ENCODE peak calls at places on chromosomes 1 and 21, in nine cellular contexts. S is BE2C; G is CD4-positive, alpha-beta T cell; M is GM13977; N is AG10803; Q is GM20000; K is astrocyte of the spinal cord; B is OCI-LY7; W is heart left ventricle. L is an unnamed sample.

GRCh38 chr1:23167353-23168078 is 1.1 kb downstream of the LUZP1 start:
- DNase-seq in S (peak), G (peak), M (peak), N (peak), Q (peak), K (peak), B (peak), W (peak), L (peak)

GRCh38 chr1:92961131-92961895 is at the start of gene DIPK1A:
- DNase-seq in S (peak), G (peak), M (peak), N (peak), Q (peak), K (peak), B (peak), W (peak), L (peak)

GRCh38 chr1:87702455-87702854 is 373.8 kb downstream of the LMO4 start:
- DNase-seq in S (no peak), G (no peak), M (no peak), N (no peak), Q (no peak), K (no peak), B (no peak), W (no peak), L (no peak)

GRCh38 chr1:30750751-30751291 is 6.8 kb downstream of the LAPTM5 start:
- DNase-seq in S (no peak), G (no peak), M (no peak), N (no peak), Q (no peak), K (no peak), B (peak), W (no peak), L (no peak)

GRCh38 chr21:45286671-45287437 is 841 bp downstream of the POFUT2 start:
- DNase-seq in S (peak), G (no peak), M (no peak), N (no peak), Q (no peak), K (no peak), B (no peak), W (no peak), L (no peak)

GRCh38 chr1:59903136-59903754 is 23.3 kb downstream of the CYP2J2 start:
- DNase-seq in S (peak), G (no peak), M (peak), N (peak), Q (no peak), K (peak), B (no peak), W (no peak), L (peak)

GRCh38 chr1:116321766-116322175 is 51.3 kb upstream of the ATP1A1 start:
- DNase-seq in S (no peak), G (no peak), M (no peak), N (no peak), Q (no peak), K (no peak), B (no peak), W (no peak), L (no peak)

GRCh38 chr1:202586018-202586821 is 124.0 kb downstream of the SYT2 start:
- DNase-seq in S (peak), G (no peak), M (no peak), N (peak), Q (peak), K (peak), B (peak), W (peak), L (no peak)

GRCh38 chr1:63498106-63498505 is 24.9 kb downstream of the ITGB3BP start:
- DNase-seq in S (no peak), G (no peak), M (no peak), N (no peak), Q (no peak), K (no peak), B (no peak), W (no peak), L (no peak)

GRCh38 chr1:49026230-49026811 is 249.6 kb upstream of the BEND5 start:
- DNase-seq in S (no peak), G (no peak), M (no peak), N (no peak), Q (no peak), K (no peak), B (no peak), W (no peak), L (no peak)

GRCh38 chr1:237390798-237391197 is 348.8 kb downstream of the RYR2 start:
- DNase-seq in S (no peak), G (no peak), M (no peak), N (no peak), Q (no peak), K (no peak), B (no peak), W (no peak), L (no peak)

GRCh38 chr21:43190544-43191340 is 21.9 kb downstream of the CRYAA start:
- DNase-seq in S (no peak), G (no peak), M (no peak), N (no peak), Q (no peak), K (no peak), B (no peak), W (no peak), L (no peak)
- TF ChIP-seq CTCF in S (no peak), G (no peak), M (no peak), N (no peak), Q (no peak), K (peak), B (no peak), W (no peak), L (no peak)

DNA sequence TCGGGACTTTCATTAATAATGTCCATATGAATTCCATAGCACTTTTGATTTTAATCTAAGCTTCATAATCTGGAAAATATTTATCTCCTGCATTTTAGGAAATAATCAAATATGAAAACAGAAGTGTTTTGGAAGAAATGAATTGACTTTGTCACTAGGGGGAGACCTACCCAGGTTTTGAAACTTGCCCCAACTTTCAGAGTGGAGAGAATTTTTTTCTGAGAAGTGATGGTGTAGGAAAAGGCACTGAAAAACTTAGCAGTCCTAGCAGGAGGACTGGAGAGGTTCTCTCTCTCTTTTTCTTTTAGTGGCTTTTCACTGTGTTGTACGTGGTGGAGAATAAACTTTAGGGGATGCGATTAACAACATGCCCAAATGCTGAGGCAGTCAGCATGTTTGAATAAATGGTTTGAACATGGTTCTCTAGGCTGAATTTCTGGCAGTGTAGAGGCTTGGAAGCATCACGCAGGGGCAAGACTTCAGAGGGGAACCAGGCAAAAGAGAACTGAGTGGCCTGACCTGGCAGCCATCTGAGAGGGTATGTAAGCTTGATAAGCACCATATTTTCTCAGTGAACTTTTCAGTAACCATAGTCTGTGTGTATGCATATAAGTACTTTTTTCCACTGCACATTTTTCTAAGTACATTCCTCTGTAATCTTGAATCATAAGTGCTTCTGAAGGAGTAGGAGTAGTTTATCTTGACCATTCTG is 68.3 kb upstream of the NEK7 start:
- DNase-seq in S (no peak), G (no peak), M (peak), N (peak), Q (peak), K (peak), B (peak), W (no peak), L (peak)
- TF ChIP-seq CTCF in S (peak), G (peak), M (peak), N (peak), Q (no peak), K (peak), B (peak), W (peak), L (peak)

DNA sequence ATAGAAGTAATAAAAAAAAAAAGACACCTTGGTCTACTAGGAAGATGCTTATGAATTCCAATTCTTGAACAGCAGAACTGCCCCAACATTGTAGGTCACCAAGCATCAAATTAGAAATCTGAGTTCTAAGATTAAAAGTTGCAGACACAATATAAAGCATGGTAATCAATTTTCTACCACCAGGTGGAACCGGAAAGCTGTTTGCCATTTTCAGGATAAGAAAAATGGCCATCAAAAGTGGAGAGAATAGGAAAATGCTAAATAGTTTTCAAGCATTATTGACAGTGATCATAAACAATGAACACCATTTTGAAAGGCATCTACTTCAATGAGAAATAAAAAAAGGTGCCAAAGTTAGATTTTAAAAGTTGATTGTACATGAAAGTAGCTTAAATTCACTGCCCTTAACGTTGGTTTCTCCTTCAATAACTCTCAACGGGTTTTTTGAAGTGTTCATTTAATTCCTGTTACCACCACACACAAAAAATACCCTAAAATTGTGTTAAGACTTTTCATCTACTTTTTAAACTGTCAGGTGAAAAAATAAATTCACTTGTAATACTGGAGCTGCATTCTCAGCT is 252.9 kb downstream of the KCNT2 start:
- DNase-seq in S (no peak), G (no peak), M (no peak), N (peak), Q (no peak), K (peak), B (no peak), W (no peak), L (no peak)
- TF ChIP-seq CTCF in S (peak), G (no peak), M (no peak), N (peak), Q (no peak), K (peak), B (peak), W (peak), L (no peak)

GRCh38 chr1:54575161-54575560 is 27.1 kb downstream of the ACOT11 start:
- DNase-seq in S (no peak), G (no peak), M (no peak), N (no peak), Q (no peak), K (no peak), B (no peak), W (peak), L (no peak)
- TF ChIP-seq CTCF in S (no peak), G (no peak), M (no peak), N (no peak), Q (no peak), K (no peak), B (no peak), W (peak), L (no peak)

GRCh38 chr21:24420694-24421093 is 1186.6 kb downstream of the MRPL39 start:
- DNase-seq in S (no peak), G (no peak), M (no peak), N (no peak), Q (no peak), K (no peak), B (no peak), W (no peak), L (no peak)

GRCh38 chr21:24418671-24419070 is 1188.6 kb downstream of the MRPL39 start:
- DNase-seq in S (peak), G (no peak), M (no peak), N (no peak), Q (no peak), K (no peak), B (no peak), W (no peak), L (no peak)
- TF ChIP-seq CTCF in S (peak), G (no peak), M (peak), N (no peak), Q (no peak), K (no peak), B (no peak), W (no peak), L (no peak)